ENCODE peak calls at places on chromosomes 7 and 10, in six cellular contexts. R is H1, J is stomach, D is breast epithelium, K is heart left ventricle, V is endothelial cell of umbilical vein. Q is an unnamed sample.

GRCh38 chr7:82417898-82418297 is 25.7 kb downstream of the CACNA2D1 start:
- DNase-seq in D (no peak), K (no peak), R (no peak), J (no peak), V (no peak), Q (no peak)

GRCh38 chr10:111139567-111139966 is 62.7 kb downstream of the ADRA2A start:
- DNase-seq in V (no peak), D (no peak), R (no peak), J (no peak), K (no peak), Q (peak)

GRCh38 chr7:92769361-92769633 is 67.1 kb downstream of the CDK6 start:
- DNase-seq in D (no peak), K (no peak), J (no peak), V (no peak), R (no peak), Q (no peak)

GRCh38 chr10:105538933-105539332 is 897.8 kb downstream of the SORCS3 start:
- DNase-seq in R (peak), K (no peak), D (no peak), J (no peak), V (no peak), Q (no peak)

GRCh38 chr10:62816179-62817119 is at the start of gene EGR2:
- DNase-seq in K (peak), R (peak), J (peak), V (peak), D (peak), Q (peak)

GRCh38 chr7:24908166-24908565 is 71.8 kb downstream of the OSBPL3 start:
- DNase-seq in K (no peak), R (no peak), D (no peak), V (no peak), J (no peak), Q (no peak)

GRCh38 chr7:26675143-26675887 is 189.1 kb downstream of the SKAP2 start:
- DNase-seq in D (no peak), R (no peak), V (peak), K (no peak), J (no peak), Q (no peak)

GRCh38 chr10:28996345-28996744 is 292.5 kb upstream of the LYZL1 start:
- DNase-seq in R (no peak), V (no peak), J (no peak), D (no peak), K (no peak), Q (no peak)

GRCh38 chr7:1844956-1845390 is 174.9 kb downstream of the ELFN1 start:
- DNase-seq in R (no peak), K (no peak), J (no peak), V (no peak), D (no peak), Q (no peak)

GRCh38 chr7:93890464-93891068 is at the start of gene TFPI2:
- DNase-seq in K (peak), V (peak), R (peak), D (no peak), J (no peak), Q (peak)

GRCh38 chr7:42128703-42129102 is 108.3 kb downstream of the GLI3 start:
- DNase-seq in K (no peak), V (peak), R (no peak), D (no peak), J (no peak), Q (no peak)

GRCh38 chr7:92633211-92633906 is 43.2 kb upstream of the FAM133B start:
- DNase-seq in D (no peak), J (no peak), R (no peak), K (peak), V (peak), Q (no peak)

GRCh38 chr10:131034451-131034850 is 277.1 kb downstream of the TCERG1L start:
- DNase-seq in D (peak), V (no peak), R (no peak), K (no peak), J (no peak), Q (no peak)

GRCh38 chr10:13990918-13991317 is 339.8 kb downstream of the FRMD4A start:
- DNase-seq in J (peak), V (peak), D (no peak), K (peak), R (no peak), Q (no peak)

GRCh38 chr7:95996886-95997285 is 224.5 kb downstream of the DYNC1I1 start:
- DNase-seq in J (no peak), D (no peak), R (no peak), V (no peak), K (no peak), Q (no peak)

GRCh38 chr10:94403034-94403822 is 887 bp downstream of the TBC1D12 start:
- DNase-seq in K (peak), V (peak), J (peak), R (peak), D (peak), Q (peak)

GRCh38 chr7:135745702-135746312 is 2.8 kb downstream of the FAM180A start:
- DNase-seq in K (peak), D (no peak), V (peak), J (no peak), R (no peak), Q (no peak)

GRCh38 chr7:30996261-30996660 is 32.5 kb downstream of the GHRHR start:
- DNase-seq in J (no peak), R (no peak), K (no peak), V (no peak), D (no peak), Q (no peak)

GRCh38 chr7:36406156-36406555 is 16.5 kb downstream of the ANLN start:
- DNase-seq in R (no peak), K (no peak), J (no peak), D (no peak), V (peak), Q (no peak)

GRCh38 chr7:84204655-84205054 is 10.1 kb upstream of the SEMA3A start:
- DNase-seq in V (no peak), D (no peak), J (no peak), K (no peak), R (no peak), Q (no peak)

GRCh38 chr7:102291056-102291915 is 4.6 kb downstream of the SH2B2 start:
- DNase-seq in K (no peak), V (no peak), R (no peak), J (no peak), D (no peak), Q (no peak)

GRCh38 chr7:31633894-31634494 is 53.0 kb upstream of the PPP1R17 start:
- DNase-seq in K (peak), J (peak), V (peak), R (no peak), D (peak), Q (peak)

GRCh38 chr7:51314726-51315125 is 1.9 kb downstream of the COBL start:
- DNase-seq in D (no peak), K (no peak), R (peak), J (peak), V (no peak), Q (peak)

GRCh38 chr7:51316666-51317581 is at the start of gene COBL:
- DNase-seq in V (no peak), J (peak), R (peak), K (peak), D (no peak), Q (peak)

GRCh38 chr7:51316262-51316665 is 345 bp downstream of the COBL start:
- DNase-seq in J (peak), D (peak), R (peak), V (no peak), K (no peak), Q (peak)

GRCh38 chr7:51314041-51314440 is 2.6 kb downstream of the COBL start:
- DNase-seq in R (no peak), D (no peak), J (no peak), K (no peak), V (no peak), Q (no peak)

DNA sequence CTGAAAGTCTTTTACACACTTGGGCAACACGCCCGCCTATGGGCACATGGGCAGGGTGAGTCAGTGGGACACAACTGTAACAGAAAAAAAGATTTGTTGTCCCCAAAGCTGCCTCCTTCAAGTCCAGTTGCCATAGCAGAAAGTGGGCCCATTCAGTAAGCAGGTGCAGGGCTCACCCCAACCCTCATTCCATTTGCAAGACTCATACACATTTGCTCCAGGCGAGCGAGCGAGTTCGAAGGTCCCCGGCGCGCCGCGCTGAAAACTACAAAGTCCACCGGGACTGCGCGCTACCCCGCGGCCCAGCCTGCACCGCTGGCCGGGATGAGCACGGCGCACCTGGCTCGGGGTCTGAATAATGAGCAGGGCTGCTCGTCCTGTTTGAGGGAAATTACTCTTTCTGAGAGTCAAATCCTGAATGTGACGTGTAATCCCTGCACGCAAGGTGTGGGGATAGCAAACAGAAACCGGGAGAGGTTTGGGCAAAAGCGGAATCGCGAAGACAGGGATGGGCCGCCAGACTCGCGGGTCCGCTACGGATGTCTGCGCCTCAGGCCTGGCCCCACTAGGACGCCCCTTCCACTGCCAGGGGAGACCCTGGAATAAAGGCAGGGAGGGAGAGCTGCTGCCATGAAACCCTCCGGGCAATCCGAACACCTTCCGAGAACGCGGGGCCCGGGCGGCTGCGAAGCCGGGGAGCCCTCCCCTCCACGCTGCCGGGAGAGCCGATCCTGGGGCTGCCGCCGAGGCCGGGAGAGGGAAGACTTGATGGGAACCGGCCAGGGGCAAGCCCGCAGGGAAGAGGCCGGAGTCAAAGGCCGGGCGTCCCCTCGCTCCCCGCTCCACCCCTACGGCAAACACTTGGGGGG is 982 bp downstream of the COBL start:
- DNase-seq in K (no peak), D (peak), R (peak), V (no peak), J (peak), Q (peak)
- TF ChIP-seq POLR2A in K (no peak), D (no peak), R (peak), V (no peak), J (no peak), Q (peak)

GRCh38 chr10:27564381-27564780 is 60.3 kb downstream of the RAB18 start:
- DNase-seq in V (no peak), D (no peak), R (no peak), J (no peak), K (no peak), Q (no peak)
- H3K4me3 ChIP-seq in V (no peak), D (no peak), R (no peak), J (no peak), K (no peak), Q (no peak)

DNA sequence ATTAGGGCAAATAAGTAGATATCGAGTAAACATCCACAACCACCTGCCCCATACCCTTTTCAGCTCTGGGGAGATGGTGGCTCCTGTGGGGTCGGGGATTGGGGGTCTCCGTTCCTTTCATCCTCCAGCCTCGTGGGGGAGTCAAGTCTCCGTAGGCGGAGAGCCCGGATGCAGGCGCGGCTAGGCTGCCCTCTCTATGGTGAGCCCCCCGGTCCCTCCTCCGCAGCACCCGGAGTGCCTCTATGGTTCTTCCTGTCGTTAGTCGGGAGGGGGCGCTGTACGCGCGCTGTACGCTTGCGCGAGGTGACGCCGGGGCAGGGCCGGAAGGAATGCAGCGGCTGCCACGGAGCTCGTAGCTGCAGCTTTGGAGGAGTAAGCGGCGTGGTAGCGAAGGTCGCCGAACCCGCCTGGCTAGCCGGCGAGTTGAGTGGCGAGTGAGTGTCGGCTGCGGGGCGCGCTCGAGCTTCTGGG is 14.8 kb upstream of the MMD2 start:
- DNase-seq in J (peak), R (peak), D (peak), K (peak), V (peak), Q (peak)
- TF ChIP-seq POLR2A in J (no peak), R (peak), D (no peak), K (peak), V (peak), Q (peak)

DNA sequence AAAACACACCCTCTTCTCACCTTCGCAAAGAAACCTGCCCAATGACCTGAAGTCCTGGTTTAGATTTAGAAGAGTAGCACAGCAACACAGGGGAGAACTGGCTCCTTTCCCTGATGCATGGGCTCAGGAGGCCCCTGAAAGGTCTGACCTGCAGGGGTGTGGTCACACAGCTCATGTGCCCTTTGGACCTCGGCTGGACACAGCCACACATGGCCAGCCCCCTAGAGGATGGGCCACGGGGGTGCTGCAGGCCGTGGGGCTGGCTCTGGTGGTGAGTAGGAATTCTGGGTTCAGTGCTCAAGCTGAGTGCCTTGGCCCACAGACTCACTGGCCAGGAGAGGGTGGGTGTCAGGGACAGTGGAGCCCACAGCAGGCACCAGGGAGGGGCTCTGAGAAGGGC is 118.5 kb upstream of the ADCY1 start:
- DNase-seq in D (no peak), J (no peak), K (no peak), V (no peak), R (no peak), Q (peak)
- H3K4me3 ChIP-seq in D (no peak), J (no peak), K (no peak), V (no peak), R (no peak), Q (no peak)

GRCh38 chr7:17802056-17802455 is 138.2 kb downstream of the SNX13 start:
- DNase-seq in J (no peak), D (no peak), K (no peak), V (no peak), R (no peak), Q (no peak)

GRCh38 chr7:17807242-17807641 is 133.1 kb downstream of the SNX13 start:
- DNase-seq in K (no peak), D (no peak), V (no peak), R (no peak), J (no peak), Q (peak)

DNA sequence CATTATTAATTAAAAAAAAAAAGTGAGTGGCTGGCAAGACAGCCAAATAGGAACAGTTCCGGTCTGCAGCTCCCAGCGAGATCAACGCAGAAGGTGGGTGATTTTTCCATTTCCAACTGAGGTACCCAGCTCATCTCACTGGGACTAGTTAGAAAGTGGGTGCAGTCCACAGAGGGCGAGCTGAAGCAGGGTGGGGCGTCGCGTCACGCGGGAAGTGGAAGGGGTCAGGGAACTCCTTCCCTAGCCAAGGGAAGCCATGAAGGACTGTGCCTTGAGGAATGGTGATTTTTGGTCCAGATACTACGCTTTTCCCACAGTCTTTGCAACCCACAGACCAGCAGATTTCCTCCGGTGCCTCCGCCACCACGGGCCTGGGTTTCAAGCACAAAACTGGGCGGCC is 133.7 kb downstream of the SNX13 start:
- DNase-seq in D (no peak), J (no peak), R (no peak), K (no peak), V (no peak), Q (peak)
- TF ChIP-seq POLR2A in D (no peak), J (no peak), R (no peak), K (no peak), V (no peak), Q (no peak)

DNA sequence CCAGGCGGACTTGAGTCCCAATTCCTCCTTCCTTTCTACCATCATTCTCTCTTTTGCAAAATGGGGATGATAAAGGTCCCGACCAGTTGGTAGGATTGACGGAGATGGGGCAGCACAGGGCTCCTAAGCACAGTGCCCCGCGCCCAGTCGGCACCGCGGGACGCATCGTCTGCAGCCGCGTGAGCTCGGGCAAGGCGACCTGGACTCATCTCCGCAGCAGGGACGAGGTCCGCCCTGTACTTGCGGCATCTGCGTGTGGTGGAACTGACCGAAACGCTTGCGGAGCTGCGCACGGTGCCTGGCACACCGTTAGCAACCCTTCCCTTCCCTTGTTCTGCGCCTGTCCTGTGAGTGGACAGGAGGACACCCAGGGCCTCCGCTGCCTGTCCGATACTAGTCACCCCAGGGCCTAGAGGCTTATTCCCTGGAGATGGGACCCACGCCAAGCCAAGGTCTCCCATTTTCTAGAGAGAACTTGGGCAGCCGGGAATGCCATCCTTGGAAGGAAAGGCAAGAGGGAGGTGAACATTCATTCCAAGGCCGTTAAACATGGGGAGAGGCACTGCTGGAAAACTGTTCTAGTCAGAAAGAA is 98.4 kb downstream of the WDR11 start:
- DNase-seq in J (no peak), V (peak), R (peak), D (no peak), K (no peak), Q (peak)
- H3K4me3 ChIP-seq in J (peak), V (no peak), R (peak), D (peak), K (peak), Q (no peak)

DNA sequence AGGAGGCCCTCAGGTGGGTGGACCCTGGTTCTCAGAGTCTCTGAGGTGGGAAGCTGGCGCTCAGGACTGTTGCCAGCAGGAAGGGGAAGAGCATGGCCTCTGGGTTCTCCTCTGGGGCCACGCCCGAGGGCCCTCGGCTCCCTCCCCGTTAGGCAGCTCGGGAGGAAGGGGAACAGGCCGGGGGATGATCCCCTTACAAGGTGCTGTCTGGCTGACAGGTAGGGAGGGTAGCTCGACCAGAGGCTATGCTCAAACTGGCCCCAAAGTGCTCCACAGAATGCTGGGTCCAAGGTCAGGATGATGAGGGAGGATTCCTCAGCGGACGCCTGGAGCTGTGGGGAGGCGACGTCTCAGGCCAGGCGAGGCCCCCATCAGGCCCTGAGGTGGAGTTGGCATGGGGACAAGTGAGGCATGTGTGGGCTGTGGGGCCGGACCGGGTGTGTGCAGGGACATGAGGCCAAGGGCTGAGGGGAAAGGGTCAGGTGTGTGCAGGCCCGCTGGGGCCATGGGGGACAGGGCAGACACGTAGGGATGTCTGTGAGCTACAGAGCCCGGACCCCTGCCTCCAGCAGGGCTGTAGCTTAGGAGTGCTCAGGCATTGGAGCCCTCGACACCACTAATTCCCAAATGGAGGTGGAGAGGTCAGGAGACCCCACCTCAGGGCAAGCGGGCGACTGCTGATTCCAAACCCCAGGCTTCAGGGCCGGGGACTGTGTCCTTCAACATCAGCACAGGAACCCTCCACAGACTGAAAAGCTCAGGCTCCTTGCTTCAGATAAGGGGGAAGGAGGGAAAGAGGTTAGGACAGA is 17.1 kb downstream of the POLL start:
- DNase-seq in R (no peak), K (no peak), J (no peak), D (no peak), V (no peak), Q (peak)
- TF ChIP-seq POLR2A in R (no peak), K (no peak), J (no peak), D (no peak), V (no peak), Q (no peak)

GRCh38 chr10:97096327-97097153 is 89.2 kb downstream of the SLIT1 start:
- DNase-seq in J (no peak), K (peak), R (no peak), D (no peak), V (no peak), Q (no peak)
- H3K4me3 ChIP-seq in J (no peak), K (peak), R (no peak), D (peak), V (no peak), Q (no peak)

GRCh38 chr10:99905971-99906370 is 103.8 kb downstream of the DNMBP start:
- DNase-seq in K (no peak), R (no peak), V (no peak), D (no peak), J (no peak), Q (no peak)
- TF ChIP-seq POLR2A in K (no peak), R (no peak), V (no peak), D (no peak), J (no peak), Q (no peak)